ENCODE peak calls at places on chromosomes 12 and 14, in nine cellular contexts. W is GM23248; D is colonic mucosa; K is OCI-LY7; E is pancreas; Y is PC-3; F is CD4-positive, alpha-beta memory T cell; I is ascending aorta; Z is fibroblast of lung. P is an unnamed sample.

GRCh38 chr12:60279224-60279623 is 683.4 kb downstream of the SLC16A7 start:
- DNase-seq in W (peak; percentile 45), D (no peak), K (no peak), E (no peak), Y (peak; percentile 51), F (no peak), I (no peak), Z (peak; percentile 55), P (no peak)

GRCh38 chr12:70154960-70155589 is 88.2 kb upstream of the CNOT2 start:
- DNase-seq in W (no peak), D (no peak), K (peak; percentile 65), E (no peak), Y (peak; percentile 26), F (no peak), I (no peak), Z (no peak), P (no peak)

GRCh38 chr12:119082496-119082895 is 96.2 kb upstream of the HSPB8 start:
- DNase-seq in W (no peak), D (no peak), K (no peak), E (no peak), Y (no peak), F (no peak), I (no peak), Z (no peak), P (no peak)

GRCh38 chr12:73159952-73160351 is 887.8 kb downstream of the TRHDE start:
- DNase-seq in W (no peak), D (no peak), K (no peak), E (no peak), Y (peak; percentile 36), F (no peak), I (no peak), Z (no peak), P (no peak)

GRCh38 chr12:26317942-26318565 is 122.7 kb downstream of the SSPN start:
- DNase-seq in W (peak; percentile 74), D (no peak), K (no peak), E (no peak), Y (peak; percentile 95), F (no peak), I (no peak), Z (peak; percentile 83), P (no peak)

GRCh38 chr12:52585951-52586350 is 12.3 kb upstream of the KRT74 start:
- DNase-seq in W (no peak), D (no peak), K (no peak), E (no peak), Y (no peak), F (peak; percentile 85), I (no peak), Z (no peak), P (no peak)

GRCh38 chr12:11568762-11569478 is 80.6 kb upstream of the ETV6 start:
- DNase-seq in W (no peak), D (no peak), K (no peak), E (no peak), Y (no peak), F (no peak), I (no peak), Z (no peak), P (no peak)

GRCh38 chr12:123714302-123714627 is 2.1 kb downstream of the ATP6V0A2 start:
- DNase-seq in W (no peak), D (no peak), K (no peak), E (no peak), Y (no peak), F (no peak), I (no peak), Z (no peak), P (no peak)

GRCh38 chr14:24459331-24459730 is 16.8 kb upstream of the SDR39U1 start:
- DNase-seq in W (no peak), D (no peak), K (no peak), E (no peak), Y (no peak), F (no peak), I (no peak), Z (no peak), P (no peak)

GRCh38 chr12:12606793-12607589 is 4.7 kb upstream of the CREBL2 start:
- DNase-seq in W (peak; percentile 65), D (no peak), K (no peak), E (no peak), Y (peak; percentile 77), F (no peak), I (no peak), Z (peak; percentile 92), P (no peak)

GRCh38 chr12:105665366-105665765 is 334.9 kb downstream of the C12orf75 start:
- DNase-seq in W (no peak), D (no peak), K (no peak), E (no peak), Y (no peak), F (no peak), I (no peak), Z (no peak), P (no peak)

GRCh38 chr14:53516261-53516774 is 363.2 kb upstream of the DDHD1 start:
- DNase-seq in W (peak; percentile 89), D (no peak), K (no peak), E (no peak), Y (no peak), F (no peak), I (no peak), Z (peak; percentile 81), P (no peak)

GRCh38 chr14:45651906-45652305 is 398.9 kb upstream of the MIS18BP1 start:
- DNase-seq in W (no peak), D (no peak), K (no peak), E (no peak), Y (peak; percentile 27), F (no peak), I (no peak), Z (peak; percentile 6), P (no peak)

GRCh38 chr14:25231006-25231405 is 181.1 kb upstream of the STXBP6 start:
- DNase-seq in W (no peak), D (no peak), K (no peak), E (no peak), Y (no peak), F (no peak), I (no peak), Z (no peak), P (no peak)

GRCh38 chr12:110536834-110537604 is 34.9 kb downstream of the RAD9B start:
- DNase-seq in W (no peak), D (no peak), K (no peak), E (no peak), Y (no peak), F (no peak), I (no peak), Z (no peak), P (no peak)

GRCh38 chr12:121610239-121611149 is 15.8 kb upstream of the ORAI1 start:
- DNase-seq in W (peak; percentile 80), D (no peak), K (no peak), E (no peak), Y (no peak), F (no peak), I (no peak), Z (peak; percentile 31), P (no peak)

GRCh38 chr12:72738811-72739210 is 466.6 kb downstream of the TRHDE start:
- DNase-seq in W (no peak), D (no peak), K (no peak), E (no peak), Y (no peak), F (no peak), I (no peak), Z (no peak), P (no peak)

GRCh38 chr14:101128478-101129450 is 225.2 kb upstream of the RTL1 start:
- DNase-seq in W (no peak), D (peak; percentile 5), K (no peak), E (no peak), Y (no peak), F (no peak), I (no peak), Z (no peak), P (no peak)

GRCh38 chr12:104701756-104702155 is 245.0 kb downstream of the CHST11 start:
- DNase-seq in W (no peak), D (no peak), K (no peak), E (no peak), Y (no peak), F (no peak), I (no peak), Z (no peak), P (no peak)

DNA sequence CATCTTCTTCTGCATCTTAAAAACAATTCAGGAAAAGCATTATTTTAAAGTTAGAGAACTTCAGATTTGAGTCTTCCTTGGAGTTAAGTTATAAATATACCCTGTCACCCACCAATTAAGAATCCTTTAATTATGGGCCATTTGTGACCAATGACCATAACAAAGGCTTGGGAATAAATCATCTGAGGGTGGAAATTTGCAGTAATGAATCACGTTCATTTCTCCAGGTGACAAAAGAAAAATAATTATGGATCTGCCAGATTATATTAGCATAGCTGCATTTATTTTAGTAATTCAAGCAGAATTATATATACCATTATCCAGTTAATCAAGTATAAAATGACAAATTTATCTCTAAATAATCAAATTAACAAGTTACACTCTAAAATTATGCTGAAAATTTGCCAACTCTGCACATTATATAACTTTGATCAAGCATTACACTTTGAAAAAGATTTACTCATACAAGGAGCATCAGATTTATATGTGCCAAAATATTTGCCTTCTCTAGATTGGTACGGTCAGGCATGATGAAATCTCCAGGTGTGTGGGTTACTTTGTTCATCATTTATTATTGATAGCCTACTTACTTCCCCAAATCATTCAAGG is at the start of gene OR4K14:
- DNase-seq in W (no peak), D (no peak), K (no peak), E (no peak), Y (no peak), F (no peak), I (no peak), Z (no peak), P (no peak)
- H3K9me3 ChIP-seq in W (no peaks in the 10 kb centered on the region), D (no peaks in the 10 kb centered on the region), K (no peaks in the 10 kb centered on the region), E (no peaks in the 10 kb centered on the region), Y (no peaks in the 10 kb centered on the region), F (no peaks in the 10 kb centered on the region), I (no peaks in the 10 kb centered on the region), Z (no peaks in the 10 kb centered on the region), P (no peaks in the 10 kb centered on the region)

GRCh38 chr14:105830171-105830570 is 303.8 kb downstream of the TMEM121 start:
- DNase-seq in W (no peak), D (no peak), K (peak; percentile 59), E (no peak), Y (no peak), F (no peak), I (no peak), Z (no peak), P (no peak)
- H3K9me3 ChIP-seq in W (no peaks in the 10 kb centered on the region), D (no peaks in the 10 kb centered on the region), K (peaks cover 26% of the 10 kb centered on the region), E (no peaks in the 10 kb centered on the region), Y (no peaks in the 10 kb centered on the region), F (no peaks in the 10 kb centered on the region), I (no peaks in the 10 kb centered on the region), Z (no peaks in the 10 kb centered on the region), P (no peaks in the 10 kb centered on the region)

GRCh38 chr12:31322651-31323248 is 3.2 kb downstream of the SINHCAF start:
- DNase-seq in W (peak; percentile 21), D (peak; percentile 24), K (no peak), E (no peak), Y (no peak), F (no peak), I (no peak), Z (peak; percentile 78), P (no peak)
- H3K9me3 ChIP-seq in W (no peaks in the 10 kb centered on the region), D (no peaks in the 10 kb centered on the region), K (no peaks in the 10 kb centered on the region), E (no peaks in the 10 kb centered on the region), Y (no peaks in the 10 kb centered on the region), F (no peaks in the 10 kb centered on the region), I (no peaks in the 10 kb centered on the region), Z (no peaks in the 10 kb centered on the region), P (no peaks in the 10 kb centered on the region)

DNA sequence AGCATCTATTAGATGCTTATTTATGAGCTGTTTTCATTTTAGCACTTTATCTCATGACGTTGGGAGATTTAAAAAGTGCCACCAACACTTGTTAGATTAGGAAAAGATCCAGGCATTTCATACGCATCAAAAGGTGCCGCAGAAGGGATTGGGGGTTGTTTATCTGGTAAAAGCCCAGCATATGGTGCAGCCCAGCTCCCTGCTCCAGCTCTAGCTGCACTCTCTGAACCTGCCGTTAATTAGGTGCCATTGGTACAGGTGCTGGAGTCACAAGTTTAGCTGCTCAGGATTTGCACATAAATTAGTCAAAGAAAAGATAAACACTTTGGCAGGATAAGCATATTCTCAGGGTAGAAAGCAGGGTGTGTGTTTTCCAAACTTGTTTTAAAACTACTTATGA is 932.6 kb upstream of the TMEM132C start:
- DNase-seq in W (no peak), D (no peak), K (no peak), E (no peak), Y (no peak), F (no peak), I (no peak), Z (no peak), P (no peak)
- H3K9me3 ChIP-seq in W (no peaks in the 10 kb centered on the region), D (no peaks in the 10 kb centered on the region), K (no peaks in the 10 kb centered on the region), E (no peaks in the 10 kb centered on the region), Y (no peaks in the 10 kb centered on the region), F (no peaks in the 10 kb centered on the region), I (no peaks in the 10 kb centered on the region), Z (no peaks in the 10 kb centered on the region), P (no peaks in the 10 kb centered on the region)

P was measured in upper lobe of right lung.